ENCODE peak calls at places on chromosomes 16 and 17, in seven cellular contexts. B is transverse colon; W is GM12878; G is gastrocnemius medialis; C is astrocyte of the cerebellum; N is OCI-LY7; A is CD8-positive, alpha-beta T cell. P is an unnamed sample.

GRCh38 chr16:56332464-56333079 is 92.8 kb downstream of the AMFR start:
- DNase-seq in C (no peak), B (peak), A (no peak), W (no peak), N (no peak), G (peak), P (no peak)

GRCh38 chr16:48123104-48123788 is 32.5 kb downstream of the ABCC12 start:
- DNase-seq in C (peak), G (no peak), W (no peak), B (no peak), N (no peak), A (no peak), P (peak)

GRCh38 chr17:43125967-43126910 is 1.1 kb upstream of the BRCA1 start:
- DNase-seq in A (no peak), B (peak), W (no peak), N (no peak), G (no peak), C (no peak), P (no peak)

GRCh38 chr16:20181949-20182348 is 108.3 kb upstream of the GPR139 start:
- DNase-seq in C (no peak), W (no peak), A (no peak), G (no peak), B (no peak), N (no peak), P (no peak)

GRCh38 chr16:70434489-70435260 is 4.2 kb downstream of the ST3GAL2 start:
- DNase-seq in B (no peak), C (no peak), W (no peak), N (peak), G (no peak), A (no peak), P (no peak)

GRCh38 chr17:74950207-74950606 is 14.5 kb downstream of the OTOP3 start:
- DNase-seq in W (no peak), C (no peak), A (no peak), N (no peak), B (no peak), G (no peak), P (no peak)

GRCh38 chr17:17060001-17060929 is 18.0 kb downstream of the MPRIP start:
- DNase-seq in W (no peak), B (no peak), A (no peak), N (no peak), G (no peak), C (no peak), P (no peak)

GRCh38 chr17:36977568-36977967 is 28.8 kb downstream of the AATF start:
- DNase-seq in G (no peak), N (no peak), W (no peak), A (no peak), C (no peak), B (no peak), P (no peak)

GRCh38 chr16:79307214-79307613 is 293.3 kb downstream of the MAF start:
- DNase-seq in W (no peak), N (no peak), B (peak), C (no peak), A (no peak), G (peak), P (no peak)

GRCh38 chr17:32567511-32567910 is 80.7 kb downstream of the CDK5R1 start:
- DNase-seq in B (no peak), W (no peak), A (no peak), N (no peak), G (no peak), C (no peak), P (no peak)

GRCh38 chr16:59179446-59180082 is 445.4 kb upstream of the GOT2 start:
- DNase-seq in G (no peak), C (no peak), B (no peak), N (no peak), W (no peak), A (no peak), P (no peak)

GRCh38 chr16:57540387-57540786 is 2.1 kb upstream of the ADGRG5 start:
- DNase-seq in B (no peak), A (no peak), W (no peak), C (no peak), N (no peak), G (no peak), P (no peak)

GRCh38 chr16:50308237-50308965 is 42.0 kb downstream of the ADCY7 start:
- DNase-seq in C (no peak), A (no peak), G (no peak), W (no peak), N (no peak), B (no peak), P (no peak)

GRCh38 chr17:21249911-21250703 is 3.1 kb downstream of the NATD1 start:
- DNase-seq in W (no peak), N (peak), B (no peak), C (no peak), A (no peak), G (no peak), P (no peak)

GRCh38 chr16:4534151-4534790 is 4.3 kb downstream of the CDIP1 start:
- DNase-seq in G (no peak), B (no peak), C (no peak), N (no peak), W (no peak), A (no peak), P (no peak)

DNA sequence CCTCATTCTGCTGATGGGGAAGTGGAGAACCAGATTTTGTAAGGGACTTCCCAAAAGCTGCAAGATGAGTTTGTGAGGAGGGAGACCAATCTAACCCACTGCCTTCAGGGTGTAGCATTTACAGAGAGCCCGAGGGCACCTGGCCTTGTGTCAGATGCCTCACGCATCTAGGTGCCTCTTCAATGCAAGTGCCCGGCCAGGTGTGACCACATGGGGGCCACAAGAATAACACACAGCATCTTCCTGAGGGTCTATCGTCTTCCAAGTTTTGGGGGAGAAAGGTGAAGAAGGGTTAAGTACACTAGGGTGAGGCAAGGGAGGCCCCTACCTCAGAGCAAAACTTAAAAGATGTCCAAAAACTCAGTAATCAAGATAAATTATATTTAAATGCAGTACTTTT is 401.7 kb upstream of the CDH5 start:
- DNase-seq in N (no peak), G (no peak), W (no peak), C (no peak), B (no peak), A (no peak), P (no peak)
- TF ChIP-seq CTCF in N (no peak), G (no peak), W (no peak), C (peak), B (no peak), A (no peak), P (no peak)

GRCh38 chr17:57312242-57312641 is 55.9 kb downstream of the MSI2 start:
- DNase-seq in N (no peak), B (no peak), G (no peak), A (no peak), W (no peak), C (no peak), P (no peak)

GRCh38 chr17:57315061-57315851 is 58.9 kb downstream of the MSI2 start:
- DNase-seq in N (no peak), W (no peak), B (no peak), A (no peak), G (no peak), C (no peak), P (no peak)

GRCh38 chr17:57316361-57316760 is 60.0 kb downstream of the MSI2 start:
- DNase-seq in W (no peak), C (no peak), G (no peak), A (no peak), B (no peak), N (no peak), P (no peak)

GRCh38 chr17:57311281-57312216 is 55.2 kb downstream of the MSI2 start:
- DNase-seq in A (no peak), C (no peak), G (no peak), W (no peak), N (no peak), B (peak), P (no peak)

GRCh38 chr17:57313276-57313835 is 57.0 kb downstream of the MSI2 start:
- DNase-seq in W (no peak), B (no peak), N (peak), C (no peak), G (no peak), A (no peak), P (no peak)
- H3K4me3 ChIP-seq in W (no peak), B (no peak), N (no peak), C (no peak), G (no peak), A (no peak), P (no peak)

DNA sequence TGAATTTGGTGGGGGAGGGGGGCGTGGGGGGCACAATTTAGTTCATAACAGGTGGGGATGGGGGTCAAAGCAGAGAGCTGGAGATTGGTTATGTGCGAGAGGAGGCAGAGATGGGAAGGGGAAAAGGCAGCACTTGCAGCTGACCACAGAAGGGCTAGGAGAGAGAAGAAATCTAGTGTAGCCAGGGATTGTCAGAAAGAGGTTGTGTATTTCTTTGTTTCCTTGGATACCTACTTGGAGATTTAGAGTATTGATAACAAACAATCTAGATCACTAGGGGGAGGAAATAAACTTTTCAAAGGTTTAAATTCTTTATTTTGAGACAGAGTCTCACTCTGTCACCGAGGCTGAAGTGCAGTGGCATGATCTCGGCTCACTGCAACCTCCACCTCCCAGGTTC is 47.1 kb upstream of the YPEL2 start:
- DNase-seq in G (no peak), N (no peak), A (no peak), B (no peak), W (no peak), C (no peak), P (no peak)
- TF ChIP-seq CTCF in G (no peak), N (no peak), A (no peak), B (no peak), W (no peak), C (no peak), P (no peak)

GRCh38 chr16:2929693-2930092 is 18.0 kb downstream of the FLYWCH1 start:
- DNase-seq in C (no peak), N (no peak), B (no peak), G (no peak), W (no peak), A (no peak), P (no peak)

GRCh38 chr16:2926660-2927646 is 15.2 kb downstream of the FLYWCH1 start:
- DNase-seq in N (peak), G (peak), B (peak), C (peak), A (peak), W (no peak), P (peak)

GRCh38 chr16:2928796-2929195 is 17.1 kb downstream of the FLYWCH1 start:
- DNase-seq in G (no peak), A (no peak), N (no peak), B (no peak), W (no peak), C (no peak), P (no peak)

GRCh38 chr16:2925951-2926659 is 14.4 kb downstream of the FLYWCH1 start:
- DNase-seq in C (no peak), G (no peak), A (no peak), N (no peak), B (no peak), W (no peak), P (no peak)

DNA sequence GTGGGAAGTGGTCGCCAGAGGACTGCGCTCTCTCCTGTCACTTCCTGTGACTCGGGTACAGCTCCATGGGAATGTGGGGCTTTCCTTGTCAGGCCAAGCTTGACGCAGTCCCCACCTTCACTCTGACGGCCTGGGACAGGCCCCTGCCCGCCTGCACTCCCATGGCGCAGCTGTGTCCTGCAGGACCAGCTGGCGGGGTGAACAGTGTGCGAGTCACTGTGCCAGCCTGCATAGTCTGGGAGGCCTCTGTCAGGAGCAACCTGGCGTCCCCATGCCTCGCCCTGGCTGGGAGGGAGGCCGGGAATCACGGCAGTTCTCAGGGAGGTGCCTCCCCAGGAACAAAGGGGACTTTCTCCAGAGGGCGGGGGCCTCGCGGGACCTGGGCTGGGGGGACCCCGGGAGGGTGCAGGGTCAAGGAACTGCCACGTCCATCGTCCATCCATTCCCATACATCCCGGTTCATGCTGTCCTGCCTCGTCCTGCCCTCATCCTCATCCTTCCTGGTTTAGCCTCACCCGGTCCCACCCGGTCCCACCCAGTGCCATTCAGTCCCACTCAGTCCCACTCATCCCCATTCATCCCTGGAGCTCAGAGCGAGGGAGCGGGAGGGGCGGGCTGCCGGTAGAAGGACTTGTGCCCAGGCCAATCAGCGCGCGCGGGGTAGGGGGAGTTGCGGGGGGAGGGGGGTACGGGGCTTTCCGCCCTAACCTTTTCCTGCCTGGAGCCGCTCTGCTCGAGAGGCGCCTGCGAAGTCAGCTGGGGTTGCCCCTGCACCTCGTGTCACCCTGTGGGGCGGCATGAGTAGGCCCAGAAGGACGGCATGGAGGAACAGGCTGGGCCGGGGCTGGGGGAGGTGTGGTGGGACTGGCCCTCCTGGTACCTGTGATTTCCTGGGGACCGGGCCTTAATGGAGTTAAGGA is 13.4 kb downstream of the FLYWCH1 start:
- DNase-seq in A (no peak), C (no peak), N (no peak), W (no peak), G (no peak), B (no peak), P (no peak)
- H3K4me3 ChIP-seq in A (no peak), C (no peak), N (no peak), W (no peak), G (no peak), B (no peak), P (no peak)

DNA sequence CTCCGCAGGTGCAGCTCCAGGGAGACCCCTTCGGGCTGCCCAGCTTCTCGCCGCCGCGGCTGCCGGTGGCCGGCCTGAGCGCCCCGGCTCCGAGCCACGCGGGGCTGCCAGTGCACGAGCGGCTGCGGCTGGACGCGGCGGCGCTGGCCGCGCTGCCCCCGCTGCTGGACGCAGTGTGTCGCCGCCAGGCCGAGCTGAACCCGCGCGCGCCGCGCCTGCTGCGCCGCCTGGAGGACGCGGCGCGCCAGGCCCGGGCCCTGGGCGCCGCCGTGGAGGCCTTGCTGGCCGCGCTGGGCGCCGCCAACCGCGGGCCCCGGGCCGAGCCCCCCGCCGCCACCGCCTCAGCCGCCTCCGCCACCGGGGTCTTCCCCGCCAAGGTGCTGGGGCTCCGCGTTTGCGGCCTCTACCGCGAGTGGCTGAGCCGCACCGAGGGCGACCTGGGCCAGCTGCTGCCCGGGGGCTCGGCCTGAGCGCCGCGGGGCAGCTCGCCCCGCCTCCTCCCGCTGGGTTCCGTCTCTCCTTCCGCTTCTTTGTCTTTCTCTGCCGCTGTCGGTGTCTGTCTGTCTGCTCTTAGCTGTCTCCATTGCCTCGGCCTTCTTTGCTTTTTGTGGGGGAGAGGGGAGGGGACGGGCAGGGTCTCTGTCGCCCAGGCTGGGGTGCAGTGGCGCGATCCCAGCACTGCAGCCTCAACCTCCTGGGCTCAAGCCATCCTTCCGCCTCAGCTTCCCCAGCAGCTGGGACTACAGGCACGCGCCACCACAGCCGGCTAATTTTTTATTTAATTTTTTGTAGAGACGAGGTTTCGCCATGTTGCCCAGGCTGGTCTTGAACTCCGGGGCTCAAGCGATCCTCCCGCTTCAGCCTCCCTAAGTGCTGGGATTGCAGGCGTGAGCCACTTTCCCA is 5.9 kb downstream of the CTF1 start:
- DNase-seq in G (no peak), B (peak), N (no peak), C (no peak), A (peak), W (no peak), P (no peak)
- TF ChIP-seq CTCF in G (peak), B (no peak), N (no peak), C (no peak), A (no peak), W (peak), P (peak)

DNA sequence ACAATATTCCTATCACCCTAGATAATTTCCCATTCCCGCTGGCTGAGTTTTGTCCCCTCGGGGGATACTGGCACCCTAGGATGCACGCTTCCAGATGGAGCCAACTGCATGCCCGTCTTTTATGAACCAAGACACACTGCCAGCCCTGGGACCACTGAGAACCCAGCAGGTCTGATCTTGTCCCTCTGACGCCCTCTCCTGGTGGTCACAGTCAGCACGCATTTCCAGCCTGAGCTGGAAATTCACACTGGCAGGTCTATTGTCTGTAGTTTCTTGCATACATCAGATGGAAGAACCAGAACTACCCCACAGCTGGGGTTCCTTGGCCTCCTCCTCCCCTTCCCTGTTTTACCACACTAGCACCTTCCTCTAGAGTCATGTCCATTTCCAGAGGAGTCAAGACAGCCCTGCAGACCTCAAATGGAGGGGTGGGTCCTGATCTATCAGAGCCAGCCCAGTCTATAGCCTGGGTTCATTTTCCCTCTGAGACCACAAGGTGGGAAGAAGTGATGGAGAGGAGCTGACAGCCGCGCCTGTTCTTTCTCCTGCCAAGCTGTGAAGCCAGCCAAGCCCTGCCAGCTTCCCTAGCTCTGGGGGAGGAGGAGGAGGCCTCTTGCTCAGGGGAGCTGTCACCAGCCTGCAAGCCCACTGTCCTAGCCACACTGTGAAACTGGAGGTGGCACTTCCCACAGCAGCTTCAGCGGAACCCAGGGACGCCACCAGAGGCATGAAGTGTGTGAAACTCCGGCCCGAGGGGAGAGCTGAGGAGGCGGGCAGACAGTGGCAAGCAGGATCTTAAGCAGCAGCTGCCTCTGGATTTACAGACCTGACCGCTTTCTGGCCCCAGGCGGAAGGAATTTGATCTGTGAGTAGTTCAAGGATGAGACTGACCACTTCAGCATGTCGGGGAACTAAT is 29.3 kb downstream of the MXRA7 start:
- DNase-seq in N (peak), B (peak), C (peak), W (no peak), G (no peak), A (peak), P (no peak)
- H3K4me3 ChIP-seq in N (no peak), B (no peak), C (no peak), W (no peak), G (no peak), A (no peak), P (no peak)

DNA sequence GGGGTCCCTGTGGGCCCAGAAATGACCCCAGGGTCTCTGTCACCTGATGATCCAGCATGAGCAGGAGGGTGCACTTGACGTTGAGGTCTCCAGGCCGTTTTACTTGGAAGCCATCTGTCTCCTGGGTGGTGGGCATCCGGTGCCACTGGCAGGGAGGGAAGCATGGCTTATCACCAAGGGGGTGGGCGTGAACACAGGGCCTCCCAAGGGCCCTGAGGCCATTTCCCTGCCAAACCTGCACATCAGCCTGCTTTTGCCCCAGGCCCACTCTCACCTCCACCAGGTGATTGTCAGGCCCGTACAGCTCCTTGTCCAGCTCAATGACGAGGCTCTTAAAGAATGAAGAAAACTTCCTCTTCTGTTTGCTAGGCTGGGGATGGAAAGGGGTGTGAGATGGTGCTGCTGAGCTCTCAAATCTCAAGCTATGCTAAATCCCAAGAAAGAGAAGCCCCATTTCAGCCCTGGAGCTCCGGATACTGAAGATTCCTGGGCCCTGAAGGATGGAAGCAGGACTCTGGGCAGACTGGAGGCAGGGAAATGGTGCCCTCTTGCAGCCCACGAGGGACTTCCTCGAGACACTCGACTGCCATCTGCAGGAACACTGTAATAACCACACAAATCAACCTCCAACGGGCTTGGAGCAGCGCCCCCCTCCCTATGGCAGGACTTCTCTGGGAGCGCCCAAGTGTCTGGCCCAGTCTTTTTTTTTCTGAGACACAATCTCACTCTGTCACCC is 7.1 kb upstream of the FTSJ3 start:
- DNase-seq in A (no peak), N (peak), W (no peak), B (no peak), C (no peak), G (no peak), P (peak)
- TF ChIP-seq CTCF in A (peak), N (peak), W (peak), B (peak), C (peak), G (no peak), P (peak)

GRCh38 chr16:9095998-9096397 is 4.6 kb downstream of the HAPSTR1 start:
- DNase-seq in C (no peak), G (no peak), N (no peak), W (no peak), A (no peak), B (no peak), P (no peak)
- H3K4me3 ChIP-seq in C (peak), G (peak), N (peak), W (peak), A (peak), B (peak), P (no peak)